ENCODE peak calls at places on chromosomes 16 and 17, in ten cellular contexts. W, D, V, X, H, N, U, T, K and O are unnamed samples.

GRCh38 chr16:87338155-87338765 is 21.1 kb upstream of the C16orf95 start:
- DNase-seq in D (no peak), X (no peak), V (no peak), K (peak), N (no peak), T (no peak), H (no peak), U (no peak), W (no peak), O (no peak)

GRCh38 chr17:70217571-70217970 is 48.2 kb downstream of the KCNJ2 start:
- DNase-seq in K (no peak), N (no peak), H (no peak), U (no peak), X (no peak), T (no peak), D (no peak), W (no peak), V (no peak), O (no peak)

GRCh38 chr16:87878704-87879103 is 9.4 kb upstream of the SLC7A5 start:
- DNase-seq in W (no peak), N (no peak), V (peak), D (no peak), H (no peak), X (no peak), K (no peak), T (no peak), U (no peak), O (no peak)

GRCh38 chr16:14284930-14285541 is 213.9 kb downstream of the MRTFB start:
- DNase-seq in K (peak), U (no peak), D (no peak), X (peak), H (peak), W (peak), V (no peak), N (peak), T (peak), O (no peak)

GRCh38 chr16:88439016-88439415 is 14.1 kb upstream of the ZFPM1 start:
- DNase-seq in W (no peak), U (no peak), H (no peak), N (no peak), T (no peak), V (no peak), D (no peak), X (no peak), K (no peak), O (no peak)

GRCh38 chr17:78227455-78227916 is 3.9 kb upstream of the TMEM235 start:
- DNase-seq in V (no peak), T (no peak), W (no peak), U (no peak), X (peak), D (no peak), N (no peak), K (no peak), H (no peak), O (no peak)

GRCh38 chr16:71230122-71230845 is at the start of gene HYDIN:
- DNase-seq in N (no peak), D (no peak), W (peak), K (no peak), U (no peak), H (no peak), T (peak), V (peak), X (peak), O (peak)

GRCh38 chr17:50221500-50222480 is 20.4 kb upstream of the COL1A1 start:
- DNase-seq in W (no peak), U (no peak), H (no peak), K (peak), N (no peak), V (no peak), T (no peak), D (no peak), X (no peak), O (peak)

GRCh38 chr16:56690420-56691122 is 8.3 kb downstream of the MT1X start:
- DNase-seq in H (no peak), T (no peak), K (no peak), W (no peak), U (no peak), X (no peak), N (no peak), D (no peak), V (no peak), O (no peak)

GRCh38 chr17:63419398-63419797 is 26.7 kb downstream of the CYB561 start:
- DNase-seq in W (no peak), N (no peak), X (no peak), K (no peak), T (no peak), V (no peak), U (no peak), D (no peak), H (no peak), O (no peak)

GRCh38 chr17:9977175-9977574 is 72.1 kb upstream of the RCVRN start:
- DNase-seq in K (no peak), D (no peak), H (no peak), V (no peak), W (no peak), U (no peak), X (no peak), N (no peak), T (no peak), O (no peak)

GRCh38 chr16:2497116-2497630 is 16.6 kb upstream of the ATP6V0C start:
- DNase-seq in X (no peak), W (no peak), U (peak), V (no peak), K (peak), N (no peak), H (no peak), D (no peak), T (peak), O (no peak)

GRCh38 chr17:62750502-62751349 is 57.4 kb downstream of the MARCHF10 start:
- DNase-seq in X (peak), U (no peak), W (no peak), K (no peak), N (no peak), T (peak), H (no peak), D (no peak), V (peak), O (no peak)

GRCh38 chr16:46748775-46749705 is 896 bp upstream of the MYLK3 start:
- DNase-seq in D (no peak), T (no peak), W (no peak), K (peak), N (no peak), H (peak), V (no peak), X (no peak), U (peak), O (no peak)

GRCh38 chr17:75832652-75833400 is 11.4 kb downstream of the UNC13D start:
- DNase-seq in H (no peak), W (no peak), T (no peak), U (no peak), K (no peak), D (peak), X (no peak), V (no peak), N (no peak), O (no peak)

GRCh38 chr16:30087181-30087898 is 4.4 kb downstream of the TBX6 start:
- DNase-seq in V (peak), D (no peak), H (no peak), W (no peak), N (no peak), T (no peak), K (no peak), X (no peak), U (no peak), O (no peak)

GRCh38 chr17:83096401-83097220 is 17.2 kb downstream of the METRNL start:
- DNase-seq in K (no peak), U (no peak), W (no peak), N (no peak), T (peak), D (no peak), H (peak), X (no peak), V (peak), O (no peak)

GRCh38 chr17:8332688-8333087 is 7.0 kb upstream of the ODF4 start:
- DNase-seq in N (no peak), H (no peak), V (no peak), W (no peak), T (no peak), D (no peak), U (peak), K (no peak), X (no peak), O (no peak)

DNA sequence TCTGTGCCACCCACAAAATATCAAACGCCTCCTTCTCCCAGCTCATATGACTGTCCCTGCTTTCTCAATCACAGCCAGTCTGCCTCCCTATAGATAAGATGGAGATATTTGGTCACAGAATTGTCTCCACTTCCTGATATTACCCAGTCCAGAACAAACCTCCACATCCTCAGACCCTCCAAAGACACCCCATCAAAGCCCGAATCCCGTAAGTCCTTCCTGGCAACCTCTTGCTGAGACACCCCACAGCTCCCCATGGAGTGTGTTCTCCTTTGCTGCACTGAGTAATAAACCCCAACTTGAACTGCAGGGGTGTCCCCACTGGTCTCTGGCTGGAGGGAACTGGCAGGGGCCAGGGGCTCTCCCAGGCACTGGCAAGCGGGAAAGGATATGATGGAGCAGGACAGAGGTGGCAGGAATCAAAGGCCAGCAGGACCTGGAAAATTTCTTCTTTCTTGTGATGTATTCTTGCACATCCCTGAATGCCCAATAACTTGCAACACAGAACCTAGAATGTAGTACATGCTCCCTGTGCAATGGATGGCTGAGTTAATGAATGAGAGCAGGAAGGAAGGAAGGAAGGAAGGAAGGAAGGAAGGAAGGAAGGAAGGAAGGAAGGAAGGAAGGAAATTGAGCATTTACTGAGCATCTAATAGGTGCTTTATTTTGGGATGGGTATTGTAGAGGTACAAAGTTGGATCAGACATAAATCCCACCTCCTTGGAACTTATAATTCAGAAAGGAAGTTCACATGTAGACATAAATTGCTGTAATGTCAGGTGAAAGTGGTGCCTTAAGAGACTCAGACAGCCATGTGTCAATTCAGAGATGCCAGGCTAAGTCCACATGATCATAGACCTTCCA is 13.9 kb downstream of the TMEM114 start:
- DNase-seq in H (no peak), V (no peak), N (no peak), X (no peak), T (no peak), K (no peak), U (no peak), W (no peak), D (no peak), O (no peak)
- TF ChIP-seq CTCF in H (no peak), V (no peak), N (no peak), X (no peak), T (no peak), K (no peak), U (no peak), W (no peak), D (no peak), O (no peak)

GRCh38 chr17:81543756-81544155 is 8.4 kb downstream of the FAAP100 start:
- DNase-seq in U (no peak), N (no peak), D (no peak), V (peak), W (no peak), X (no peak), K (no peak), H (no peak), T (no peak), O (no peak)

GRCh38 chr17:81544281-81544974 is 7.7 kb downstream of the FAAP100 start:
- DNase-seq in N (no peak), H (no peak), U (no peak), W (no peak), K (no peak), D (no peak), X (no peak), T (no peak), V (peak), O (no peak)

GRCh38 chr17:81546906-81547613 is 5.1 kb downstream of the FAAP100 start:
- DNase-seq in T (no peak), N (no peak), W (no peak), D (no peak), V (peak), H (no peak), K (no peak), U (no peak), X (no peak), O (no peak)

GRCh38 chr17:81543339-81543675 is 8.8 kb downstream of the FAAP100 start:
- DNase-seq in T (no peak), W (no peak), N (no peak), X (no peak), U (no peak), H (no peak), V (no peak), D (no peak), K (no peak), O (no peak)

GRCh38 chr17:81545160-81545949 is 6.8 kb downstream of the FAAP100 start:
- DNase-seq in D (no peak), V (peak), T (no peak), U (peak), X (no peak), H (no peak), W (no peak), K (no peak), N (no peak), O (no peak)
- H3K27ac ChIP-seq in D (no peak), V (no peak), T (no peak), U (no peak), X (no peak), H (no peak), W (no peak), K (no peak), N (no peak), O (no peak)

GRCh38 chr16:81535679-81536360 is 91.2 kb downstream of the CMIP start:
- DNase-seq in N (no peak), H (no peak), K (no peak), W (no peak), D (no peak), V (no peak), T (no peak), U (no peak), X (no peak), O (no peak)

GRCh38 chr16:81539009-81539820 is 94.6 kb downstream of the CMIP start:
- DNase-seq in H (no peak), X (no peak), K (no peak), T (no peak), N (no peak), V (no peak), W (no peak), D (no peak), U (no peak), O (no peak)

GRCh38 chr16:81536648-81537047 is 92.0 kb downstream of the CMIP start:
- DNase-seq in V (no peak), D (no peak), X (no peak), W (no peak), K (no peak), N (no peak), H (no peak), T (no peak), U (no peak), O (no peak)

GRCh38 chr16:81541314-81541713 is 96.7 kb downstream of the CMIP start:
- DNase-seq in W (no peak), U (no peak), V (no peak), X (no peak), D (no peak), H (no peak), K (no peak), T (no peak), N (no peak), O (no peak)

GRCh38 chr16:81537721-81538561 is 93.3 kb downstream of the CMIP start:
- DNase-seq in W (no peak), D (no peak), U (no peak), H (no peak), T (no peak), X (no peak), V (no peak), N (no peak), K (no peak), O (no peak)
- TF ChIP-seq CTCF in W (no peak), D (no peak), U (no peak), H (no peak), T (no peak), X (no peak), V (no peak), N (no peak), K (no peak), O (no peak)

GRCh38 chr17:73568934-73569333 is 75.3 kb downstream of the SDK2 start:
- DNase-seq in D (no peak), U (no peak), K (no peak), W (no peak), T (no peak), N (no peak), X (no peak), V (no peak), H (no peak), O (no peak)

GRCh38 chr17:73566905-73567782 is 77.1 kb downstream of the SDK2 start:
- DNase-seq in N (no peak), V (no peak), H (no peak), W (no peak), D (peak), X (peak), K (no peak), U (no peak), T (no peak), O (no peak)

GRCh38 chr17:73561066-73561465 is 83.2 kb downstream of the SDK2 start:
- DNase-seq in W (no peak), U (no peak), V (no peak), X (no peak), N (no peak), H (no peak), T (no peak), K (no peak), D (no peak), O (no peak)

GRCh38 chr17:73562896-73563295 is 81.3 kb downstream of the SDK2 start:
- DNase-seq in U (no peak), W (no peak), H (no peak), D (no peak), K (peak), T (no peak), V (no peak), X (no peak), N (no peak), O (no peak)

GRCh38 chr17:73564856-73565255 is 79.4 kb downstream of the SDK2 start:
- DNase-seq in U (no peak), V (no peak), H (no peak), K (no peak), W (no peak), D (no peak), N (no peak), X (no peak), T (no peak), O (no peak)
- H3K27ac ChIP-seq in U (no peak), V (no peak), H (no peak), K (no peak), W (no peak), D (no peak), N (no peak), X (no peak), T (no peak), O (no peak)

DNA sequence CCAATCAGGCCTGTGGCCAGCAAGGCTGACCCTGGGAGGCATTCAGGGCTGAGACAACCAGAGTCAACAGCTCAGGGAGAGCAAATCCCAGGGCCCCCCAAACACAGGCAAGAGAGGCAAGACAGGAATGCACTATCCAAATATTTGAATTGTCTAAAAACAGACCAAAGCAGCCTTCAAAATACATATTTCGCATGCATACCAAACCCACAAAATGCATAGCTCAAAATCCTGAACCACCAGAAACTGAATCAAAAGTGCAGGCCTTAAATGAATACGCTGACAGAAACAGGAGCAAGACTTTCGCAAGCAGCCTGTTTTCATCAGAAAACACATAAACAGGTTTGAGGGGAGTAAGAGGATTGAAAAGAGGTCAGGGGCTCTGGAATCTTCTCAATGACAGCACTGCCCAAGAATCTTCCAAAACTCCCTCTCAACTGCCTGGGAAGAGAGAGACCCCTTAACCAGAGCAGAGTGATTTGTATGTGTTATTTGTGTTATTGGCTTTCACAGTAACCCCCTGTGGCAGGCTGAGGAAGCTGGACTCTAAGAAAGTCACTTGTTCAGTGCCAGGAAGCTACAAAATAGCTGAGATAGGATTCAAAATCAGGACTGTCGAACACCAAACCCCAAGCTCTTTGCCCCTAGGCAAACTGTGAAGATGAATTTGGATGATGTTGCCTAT is 213.5 kb upstream of the CDH5 start:
- DNase-seq in V (no peak), X (no peak), U (no peak), H (no peak), W (no peak), K (no peak), D (no peak), T (no peak), N (peak), O (no peak)
- TF ChIP-seq CTCF in V (no peak), X (no peak), U (no peak), H (no peak), W (no peak), K (no peak), D (no peak), T (no peak), N (peak), O (no peak)